ENCODE peak calls at places on chromosomes 7 and 10, in seven cellular contexts. S is stimulated activated CD4-positive, alpha-beta T cell treated with anti-CD3 and anti-CD28 coated beads, Interleukin-2, amount 100 ng/mL, for 48 hours; Q is HEK293T; B is MCF 10A; I is activated naive CD4-positive, alpha-beta T cell treated with anti-CD3 and anti-CD28 coated beads, Interleukin-2, amount 50 U/mL, for 16 hours; E is breast epithelium; D is Calu3. G is an unnamed sample.

GRCh38 chr10:7230956-7231355 is 179.9 kb downstream of the SFMBT2 start:
- DNase-seq in I (no peak), E (no peak), B (peak), Q (no peak), S (no peak), D (no peak), G (no peak)

GRCh38 chr7:17046666-17047065 is 164.9 kb upstream of the AGR3 start:
- DNase-seq in E (no peak), D (no peak), Q (no peak), I (no peak), B (no peak), S (no peak), G (no peak)

GRCh38 chr7:151315038-151315655 is 26.5 kb upstream of the NUB1 start:
- DNase-seq in Q (peak), I (peak), B (peak), D (peak), E (peak), S (peak), G (peak)

GRCh38 chr10:103184615-103185014 is 8.5 kb downstream of the NT5C2 start:
- DNase-seq in S (no peak), D (no peak), I (no peak), Q (no peak), E (no peak), B (no peak), G (peak)

GRCh38 chr7:100162874-100163533 is 4.5 kb upstream of the TRAPPC14 start:
- DNase-seq in I (no peak), E (no peak), S (no peak), Q (no peak), D (peak), B (peak), G (peak)

GRCh38 chr10:44513592-44513991 is 128.7 kb upstream of the CXCL12 start:
- DNase-seq in E (no peak), D (no peak), I (no peak), B (peak), Q (no peak), S (no peak), G (no peak)

GRCh38 chr10:90743291-90743690 is 114.5 kb downstream of the HTR7 start:
- DNase-seq in S (no peak), I (no peak), D (no peak), Q (no peak), B (no peak), E (no peak), G (no peak)

GRCh38 chr7:5428470-5429252 is 5.0 kb upstream of the TNRC18 start:
- DNase-seq in I (no peak), D (peak), B (peak), E (no peak), Q (no peak), S (no peak), G (peak)

GRCh38 chr7:91251877-91252276 is 12.4 kb upstream of the FZD1 start:
- DNase-seq in I (no peak), S (no peak), D (no peak), Q (no peak), E (no peak), B (peak), G (no peak)

GRCh38 chr7:19772858-19773337 is 519 bp downstream of the TMEM196 start:
- DNase-seq in I (no peak), D (peak), Q (peak), E (no peak), B (no peak), S (no peak), G (peak)

GRCh38 chr10:101566333-101567164 is 21.5 kb downstream of the POLL start:
- DNase-seq in I (no peak), Q (peak), S (no peak), E (peak), D (no peak), B (no peak), G (peak)

GRCh38 chr7:46932656-46933424 is 649.1 kb downstream of the TNS3 start:
- DNase-seq in I (no peak), B (peak), D (peak), E (no peak), S (no peak), Q (no peak), G (peak)

GRCh38 chr10:12513775-12514663 is 164.7 kb downstream of the CAMK1D start:
- DNase-seq in B (no peak), I (no peak), E (no peak), Q (no peak), S (no peak), D (no peak), G (no peak)

GRCh38 chr10:72875250-72876055 is 18.1 kb upstream of the OIT3 start:
- DNase-seq in I (no peak), Q (peak), E (no peak), B (peak), S (no peak), D (peak), G (peak)

GRCh38 chr10:536371-536925 is 153.0 kb downstream of the DIP2C start:
- DNase-seq in D (no peak), Q (no peak), B (no peak), I (no peak), E (no peak), S (no peak), G (no peak)

GRCh38 chr10:107159871-107160270 is 4.6 kb downstream of the SORCS1 start:
- DNase-seq in S (no peak), I (no peak), Q (no peak), B (no peak), E (no peak), D (no peak), G (no peak)

GRCh38 chr10:24893127-24893526 is 59.3 kb downstream of the PRTFDC1 start:
- DNase-seq in E (no peak), D (no peak), I (no peak), S (no peak), B (peak), Q (no peak), G (no peak)